ENCODE peak calls at places on chromosomes 12 and 14, in six cellular contexts. One of them, this sample, is unnamed.

GRCh38 chr12:68310370-68310769 is 21.8 kb downstream of the MDM1 start:
- DNase-seq in hypothalamus: no peak
- DNase-seq in foreskin fibroblast: peak
- DNase-seq in Kasumi-1: no peak
- DNase-seq in lung: no peak
- DNase-seq in left ventricle myocardium inferior: no peak
- DNase-seq in this sample: peak

GRCh38 chr14:77059276-77059934 is 30.9 kb upstream of the IRF2BPL start:
- DNase-seq in foreskin fibroblast: peak
- DNase-seq in Kasumi-1: no peak
- DNase-seq in left ventricle myocardium inferior: no peak
- DNase-seq in lung: no peak
- DNase-seq in hypothalamus: peak
- DNase-seq in this sample: peak

GRCh38 chr14:59037086-59037485 is 151.4 kb upstream of the DAAM1 start:
- DNase-seq in Kasumi-1: no peak
- DNase-seq in foreskin fibroblast: no peak
- DNase-seq in left ventricle myocardium inferior: no peak
- DNase-seq in hypothalamus: no peak
- DNase-seq in lung: no peak
- DNase-seq in this sample: no peak

GRCh38 chr12:43937947-43938346 is 102.1 kb downstream of the TMEM117 start:
- DNase-seq in hypothalamus: no peak
- DNase-seq in lung: no peak
- DNase-seq in foreskin fibroblast: peak
- DNase-seq in Kasumi-1: peak
- DNase-seq in left ventricle myocardium inferior: no peak
- DNase-seq in this sample: no peak

GRCh38 chr14:99465288-99465687 is 15.4 kb downstream of the SETD3 start:
- DNase-seq in lung: no peak
- DNase-seq in Kasumi-1: no peak
- DNase-seq in hypothalamus: no peak
- DNase-seq in left ventricle myocardium inferior: no peak
- DNase-seq in foreskin fibroblast: no peak
- DNase-seq in this sample: no peak

GRCh38 chr12:4855121-4855924 is 54.4 kb upstream of the KCNA1 start:
- DNase-seq in left ventricle myocardium inferior: no peak
- DNase-seq in hypothalamus: no peak
- DNase-seq in foreskin fibroblast: peak
- DNase-seq in lung: peak
- DNase-seq in Kasumi-1: peak
- DNase-seq in this sample: peak

GRCh38 chr12:113162102-113163029 is 12.8 kb downstream of the CFAP73 start:
- DNase-seq in Kasumi-1: no peak
- DNase-seq in hypothalamus: no peak
- DNase-seq in foreskin fibroblast: peak
- DNase-seq in lung: no peak
- DNase-seq in left ventricle myocardium inferior: peak
- DNase-seq in this sample: no peak

GRCh38 chr12:71438670-71439361 is 782 bp upstream of the LGR5 start:
- DNase-seq in hypothalamus: no peak
- DNase-seq in lung: no peak
- DNase-seq in left ventricle myocardium inferior: no peak
- DNase-seq in Kasumi-1: no peak
- DNase-seq in foreskin fibroblast: peak
- DNase-seq in this sample: no peak

GRCh38 chr14:101071493-101071891 is 168.0 kb upstream of the RTL1 start:
- DNase-seq in Kasumi-1: no peak
- DNase-seq in foreskin fibroblast: no peak
- DNase-seq in left ventricle myocardium inferior: no peak
- DNase-seq in lung: no peak
- DNase-seq in hypothalamus: no peak
- DNase-seq in this sample: no peak

GRCh38 chr12:87760943-87761342 is 268.3 kb downstream of the C12orf50 start:
- DNase-seq in Kasumi-1: no peak
- DNase-seq in foreskin fibroblast: no peak
- DNase-seq in lung: no peak
- DNase-seq in left ventricle myocardium inferior: no peak
- DNase-seq in hypothalamus: no peak
- DNase-seq in this sample: no peak

GRCh38 chr14:22977684-22978486 is 4.5 kb downstream of the AJUBA start:
- DNase-seq in lung: peak
- DNase-seq in Kasumi-1: no peak
- DNase-seq in left ventricle myocardium inferior: peak
- DNase-seq in hypothalamus: no peak
- DNase-seq in foreskin fibroblast: peak
- DNase-seq in this sample: no peak

GRCh38 chr12:26124491-26125450 is at the start of gene BHLHE41:
- DNase-seq in lung: peak
- DNase-seq in hypothalamus: peak
- DNase-seq in foreskin fibroblast: peak
- DNase-seq in Kasumi-1: no peak
- DNase-seq in left ventricle myocardium inferior: peak
- DNase-seq in this sample: no peak

GRCh38 chr14:79278798-79279644 is 932.3 kb downstream of the DIO2 start:
- DNase-seq in hypothalamus: peak
- DNase-seq in foreskin fibroblast: peak
- DNase-seq in left ventricle myocardium inferior: peak
- DNase-seq in lung: peak
- DNase-seq in Kasumi-1: no peak
- DNase-seq in this sample: peak

GRCh38 chr12:252634-253033 is 10.0 kb downstream of the SLC6A13 start:
- DNase-seq in Kasumi-1: no peak
- DNase-seq in left ventricle myocardium inferior: no peak
- DNase-seq in hypothalamus: no peak
- DNase-seq in lung: peak
- DNase-seq in foreskin fibroblast: no peak
- DNase-seq in this sample: no peak

GRCh38 chr14:98370352-98370751 is 901.6 kb downstream of the BCL11B start:
- DNase-seq in foreskin fibroblast: no peak
- DNase-seq in hypothalamus: no peak
- DNase-seq in lung: no peak
- DNase-seq in Kasumi-1: no peak
- DNase-seq in left ventricle myocardium inferior: no peak
- DNase-seq in this sample: no peak

GRCh38 chr14:100279133-100279532 is 27.1 kb downstream of the SLC25A29 start:
- DNase-seq in hypothalamus: no peak
- DNase-seq in left ventricle myocardium inferior: no peak
- DNase-seq in Kasumi-1: no peak
- DNase-seq in lung: no peak
- DNase-seq in foreskin fibroblast: no peak
- DNase-seq in this sample: no peak

This sample was measured in GM04504.